ENCODE peak calls at places on chromosomes 16 and 17, in eight cellular contexts. L is hepatocyte, Z is adrenal gland, I is lower leg skin, P is bronchial epithelial cell, F is esophagus squamous epithelium, V is IMR-90, N is A549. C is an unnamed sample.

GRCh38 chr17:9259419-9259818 is 238.1 kb downstream of the NTN1 start:
- DNase-seq in L (no peak), Z (peak), I (no peak), P (no peak), F (no peak), V (no peak), N (no peak), C (no peak)

GRCh38 chr17:48247603-48248002 is 140.0 kb downstream of the SNX11 start:
- DNase-seq in L (no peak), Z (no peak), I (no peak), P (no peak), F (no peak), V (no peak), N (no peak), C (no peak)

GRCh38 chr17:47956818-47957590 is 679 bp downstream of the PRR15L start:
- DNase-seq in L (peak), Z (no peak), I (no peak), P (no peak), F (no peak), V (peak), N (no peak), C (no peak)

GRCh38 chr17:4987767-4988083 is 250 bp upstream of the CAMTA2 start:
- DNase-seq in L (no peak), Z (no peak), I (no peak), P (no peak), F (no peak), V (no peak), N (peak), C (no peak)

GRCh38 chr17:57557363-57557762 is 187.7 kb downstream of the CCDC182 start:
- DNase-seq in L (no peak), Z (no peak), I (no peak), P (peak), F (no peak), V (no peak), N (no peak), C (no peak)

GRCh38 chr17:49703557-49704277 is 4.0 kb downstream of the SLC35B1 start:
- DNase-seq in L (peak), Z (peak), I (no peak), P (peak), F (no peak), V (peak), N (peak), C (peak)

GRCh38 chr17:64192588-64192987 is 62.6 kb upstream of the ERN1 start:
- DNase-seq in L (no peak), Z (no peak), I (no peak), P (no peak), F (no peak), V (no peak), N (no peak), C (no peak)

GRCh38 chr17:29585080-29585751 is 4.2 kb downstream of the GIT1 start:
- DNase-seq in L (no peak), Z (no peak), I (no peak), P (no peak), F (no peak), V (no peak), N (no peak), C (no peak)

GRCh38 chr17:39753514-39754160 is 15.9 kb downstream of the GRB7 start:
- DNase-seq in L (peak), Z (peak), I (no peak), P (no peak), F (no peak), V (no peak), N (no peak), C (no peak)

GRCh38 chr16:87583453-87584131 is 18.7 kb upstream of the JPH3 start:
- DNase-seq in L (no peak), Z (peak), I (no peak), P (no peak), F (no peak), V (peak), N (no peak), C (no peak)

GRCh38 chr16:70470927-70471341 is 16.5 kb downstream of the FCSK start:
- DNase-seq in L (peak), Z (peak), I (no peak), P (no peak), F (no peak), V (peak), N (peak), C (no peak)

GRCh38 chr17:5694507-5694906 is 110.2 kb upstream of the NLRP1 start:
- DNase-seq in L (no peak), Z (no peak), I (no peak), P (no peak), F (no peak), V (no peak), N (no peak), C (no peak)

GRCh38 chr16:57305159-57305811 is 20.8 kb upstream of the PLLP start:
- DNase-seq in L (no peak), Z (no peak), I (no peak), P (no peak), F (no peak), V (no peak), N (no peak), C (no peak)

GRCh38 chr17:45266372-45266926 is 4.6 kb upstream of the SPATA32 start:
- DNase-seq in L (no peak), Z (no peak), I (no peak), P (no peak), F (no peak), V (no peak), N (no peak), C (no peak)

GRCh38 chr17:7886227-7887037 is 2.2 kb upstream of the CHD3 start:
- DNase-seq in L (peak), Z (peak), I (no peak), P (peak), F (no peak), V (peak), N (peak), C (no peak)

GRCh38 chr17:73268582-73269328 is 7.1 kb upstream of the CPSF4L start:
- DNase-seq in L (no peak), Z (no peak), I (no peak), P (no peak), F (no peak), V (no peak), N (no peak), C (no peak)
- H3K4me3 ChIP-seq in L (no peak), Z (no peak), I (no peak), P (no peak), F (no peak), V (no peak), N (no peak), C (no peak)

GRCh38 chr17:17682737-17683675 is 1.7 kb downstream of the RAI1 start:
- DNase-seq in L (peak), Z (peak), I (peak), P (peak), F (no peak), V (peak), N (peak), C (peak)

GRCh38 chr17:17682293-17682736 is 1.1 kb downstream of the RAI1 start:
- DNase-seq in L (peak), Z (peak), I (no peak), P (no peak), F (no peak), V (no peak), N (peak), C (no peak)

GRCh38 chr17:17681187-17681743 is at the start of gene RAI1:
- DNase-seq in L (peak), Z (peak), I (peak), P (peak), F (no peak), V (peak), N (peak), C (no peak)

GRCh38 chr17:17680477-17681186 is 626 bp upstream of the RAI1 start:
- DNase-seq in L (no peak), Z (no peak), I (no peak), P (no peak), F (no peak), V (no peak), N (no peak), C (no peak)

DNA sequence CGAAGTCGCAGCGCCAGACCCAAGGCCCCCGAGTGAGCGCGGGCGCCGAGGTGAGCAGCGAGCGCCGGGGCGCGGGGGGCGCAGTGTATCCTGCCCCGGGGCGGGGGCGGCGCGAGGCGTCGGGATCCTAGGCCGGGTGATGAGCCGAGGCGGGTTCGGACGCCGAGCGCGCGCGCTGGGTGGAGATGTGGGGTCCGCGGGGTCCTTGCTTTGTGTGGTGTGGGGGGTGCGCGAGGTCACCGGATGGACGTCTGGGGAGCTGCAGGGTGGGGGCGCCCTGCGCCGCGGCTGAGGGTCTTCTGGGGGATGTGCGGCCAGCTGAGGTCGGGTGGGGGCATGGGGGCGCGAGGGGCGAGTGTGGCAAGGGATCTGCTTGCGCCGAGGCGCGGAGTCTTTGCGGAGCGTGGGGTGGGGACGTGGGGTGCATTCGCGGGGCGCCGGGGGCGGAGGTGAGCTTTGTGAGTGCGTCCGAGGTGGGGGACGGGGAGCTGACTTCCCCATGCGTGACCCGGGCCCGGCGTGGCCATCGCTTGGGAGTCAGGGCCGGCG is 560 bp downstream of the RAI1 start:
- DNase-seq in L (peak), Z (no peak), I (peak), P (no peak), F (no peak), V (no peak), N (no peak), C (no peak)
- TF ChIP-seq CTCF in L (peak), Z (no peak), I (no peak), P (no peak), F (no peak), V (no peak), N (no peak), C (no peak)

DNA sequence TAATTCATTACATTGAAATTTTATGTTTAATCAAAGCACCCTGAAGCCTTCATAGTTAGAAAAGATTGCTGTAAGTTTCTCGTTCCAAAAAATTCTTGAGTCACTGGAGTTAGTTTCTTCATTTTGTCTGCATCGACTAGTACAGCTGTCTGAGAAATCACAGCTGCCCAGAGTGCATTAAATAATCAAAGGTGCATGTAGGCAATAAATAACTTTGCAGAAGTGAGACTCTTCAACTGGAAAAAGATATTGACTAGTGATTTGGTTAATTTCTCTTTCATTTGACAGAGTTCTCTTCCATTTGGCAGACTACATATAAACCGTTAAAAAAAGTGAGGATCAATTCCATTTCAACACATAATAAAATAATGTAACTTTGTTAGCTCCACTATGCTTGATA is 234.0 kb downstream of the CNTNAP4 start:
- DNase-seq in L (no peak), Z (no peak), I (no peak), P (no peak), F (no peak), V (no peak), N (no peak), C (no peak)
- H3K4me3 ChIP-seq in L (no peak), Z (no peak), I (no peak), P (no peak), F (no peak), V (no peak), N (no peak), C (no peak)

DNA sequence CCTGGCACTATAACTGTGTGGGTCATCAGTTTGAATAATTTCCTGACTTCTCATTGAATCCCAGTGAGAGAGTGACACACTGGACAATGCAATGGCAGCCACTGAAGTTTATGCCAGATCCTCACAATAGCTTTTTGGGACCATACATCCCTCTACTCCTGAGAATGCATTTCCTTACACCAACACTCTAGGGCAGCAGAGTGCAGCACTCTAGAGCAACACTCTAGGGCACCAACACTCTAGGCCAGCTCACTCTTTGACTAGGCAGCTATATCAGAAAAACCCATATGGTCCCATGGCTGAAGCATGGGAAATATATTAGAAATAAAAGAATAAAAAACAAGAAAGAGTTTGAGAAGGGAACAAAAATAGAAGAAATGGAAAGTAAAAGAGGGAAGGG is 309.2 kb downstream of the MAP2K6 start:
- DNase-seq in L (no peak), Z (no peak), I (no peak), P (peak), F (no peak), V (no peak), N (no peak), C (no peak)
- TF ChIP-seq CTCF in L (no peak), Z (no peak), I (no peak), P (peak), F (no peak), V (peak), N (no peak), C (peak)

GRCh38 chr16:3099395-3099731 is 269 bp upstream of the ZSCAN10 start:
- DNase-seq in L (no peak), Z (no peak), I (no peak), P (no peak), F (no peak), V (no peak), N (no peak), C (no peak)

GRCh38 chr16:3096362-3096761 is 2.7 kb downstream of the ZSCAN10 start:
- DNase-seq in L (no peak), Z (no peak), I (no peak), P (no peak), F (no peak), V (no peak), N (no peak), C (no peak)

GRCh38 chr16:3099732-3100499 is 822 bp upstream of the ZSCAN10 start:
- DNase-seq in L (peak), Z (peak), I (peak), P (peak), F (peak), V (peak), N (peak), C (no peak)

GRCh38 chr16:3097266-3097665 is 1.8 kb downstream of the ZSCAN10 start:
- DNase-seq in L (no peak), Z (no peak), I (no peak), P (no peak), F (no peak), V (no peak), N (no peak), C (no peak)

GRCh38 chr16:3098459-3099394 is at the start of gene ZSCAN10:
- DNase-seq in L (no peak), Z (no peak), I (no peak), P (no peak), F (no peak), V (no peak), N (no peak), C (no peak)
- H3K4me3 ChIP-seq in L (no peak), Z (no peak), I (no peak), P (peak), F (peak), V (peak), N (no peak), C (no peak)

DNA sequence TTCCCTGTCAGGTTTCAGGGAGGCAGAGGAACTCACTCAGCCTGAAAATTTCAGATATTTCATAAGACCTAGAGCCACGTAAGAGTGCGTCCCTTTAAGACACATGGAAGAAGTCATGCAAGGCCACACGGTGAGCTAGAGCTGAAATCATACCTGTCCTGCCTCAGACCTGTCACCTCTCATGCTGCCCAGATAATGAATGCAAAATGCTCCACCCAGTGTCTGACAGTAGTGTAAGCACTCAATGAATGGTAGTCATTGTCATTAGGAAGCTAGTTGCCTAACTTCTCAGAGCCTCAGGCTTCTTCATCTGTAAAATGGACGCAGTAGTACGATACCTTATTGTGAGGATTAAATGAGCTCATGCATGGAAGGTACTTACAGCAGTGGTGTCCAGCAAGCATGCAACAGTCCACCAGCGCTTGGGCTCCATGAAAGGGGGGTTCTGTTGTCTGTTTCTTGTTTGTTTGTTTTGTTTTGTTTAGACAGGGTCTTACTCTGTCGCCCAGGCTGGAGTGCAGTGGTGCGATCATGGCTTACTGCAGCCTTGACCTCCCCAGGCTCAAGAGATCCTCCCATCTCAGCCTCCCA is 60.7 kb downstream of the WSB1 start:
- DNase-seq in L (peak), Z (no peak), I (no peak), P (peak), F (no peak), V (no peak), N (no peak), C (no peak)
- TF ChIP-seq CTCF in L (no peak), Z (no peak), I (no peak), P (no peak), F (no peak), V (no peak), N (no peak), C (no peak)

DNA sequence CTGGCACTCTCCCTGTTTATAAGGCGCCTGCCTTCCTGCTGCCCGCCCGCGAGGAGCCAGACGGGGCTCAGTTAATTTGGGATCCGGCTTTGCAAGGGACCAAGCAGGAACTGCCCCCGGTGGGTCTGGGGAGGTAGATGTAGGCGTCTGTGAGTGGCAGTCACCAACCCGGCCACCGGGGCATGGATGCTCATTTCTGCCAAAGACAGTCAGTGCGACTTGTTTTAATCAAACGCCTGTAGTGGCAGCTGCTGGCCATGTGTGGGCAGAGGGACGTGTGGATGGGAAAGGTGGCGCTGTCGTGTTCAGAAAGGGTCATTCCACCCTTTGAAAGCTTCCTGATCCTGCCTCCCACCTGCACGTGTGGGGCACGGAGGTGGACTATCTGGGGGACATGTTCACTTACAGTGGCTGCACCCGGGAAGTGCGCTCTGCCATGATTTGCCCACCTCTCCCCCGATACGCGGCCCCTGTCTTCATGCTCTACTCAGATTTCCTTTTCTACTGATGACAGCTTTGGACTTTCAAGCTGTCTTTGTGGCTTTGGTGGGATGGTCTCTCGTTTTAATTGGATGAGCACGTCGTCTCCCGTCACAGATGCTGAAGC is 60.3 kb upstream of the CIBAR2 start:
- DNase-seq in L (no peak), Z (no peak), I (no peak), P (peak), F (no peak), V (peak), N (peak), C (no peak)
- H3K4me3 ChIP-seq in L (peak), Z (no peak), I (no peak), P (no peak), F (peak), V (peak), N (no peak), C (peak)

DNA sequence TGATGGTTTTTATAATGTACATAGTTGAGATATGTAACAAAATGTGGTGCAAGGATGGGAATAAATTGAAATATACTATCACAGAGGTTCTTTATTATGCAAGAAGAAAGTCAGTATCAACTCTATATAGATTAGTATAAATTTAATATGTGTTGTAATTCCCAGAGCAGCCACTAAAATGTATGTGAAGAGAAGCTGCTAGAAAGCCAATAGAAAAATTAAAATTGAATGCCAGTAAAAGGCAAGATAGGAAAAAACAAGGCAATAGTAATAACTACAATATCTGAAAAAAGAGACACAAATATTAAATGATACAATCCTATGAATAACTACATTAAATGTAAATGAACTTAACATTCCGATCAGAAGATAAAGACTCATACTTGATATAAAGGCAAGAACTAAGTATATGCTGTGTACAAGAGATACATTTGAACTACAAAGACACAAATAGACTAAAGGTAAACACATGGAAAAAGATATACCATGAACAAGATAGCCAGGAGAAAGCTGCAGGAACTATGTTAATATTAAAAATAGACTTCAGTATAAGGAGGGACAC is 92.0 kb downstream of the ABCA8 start:
- DNase-seq in L (no peak), Z (no peak), I (no peak), P (no peak), F (no peak), V (no peak), N (no peak), C (no peak)
- TF ChIP-seq CTCF in L (no peak), Z (no peak), I (no peak), P (no peak), F (no peak), V (no peak), N (no peak), C (no peak)